ENCODE peak calls at places on chromosome 1, in eight cellular contexts. One of them, this sample, is unnamed.

GRCh38 chr1:160605205-160605604 is 25.9 kb upstream of the CD84 start:
- DNase-seq in ureter: no peak
- DNase-seq in left lung: no peak
- DNase-seq in NCI-H2171: no peak
- DNase-seq in activated naive CD8-positive, alpha-beta T cell treated with anti-CD3 and anti-CD28 coated beads for 36 hours: no peak
- DNase-seq in activated CD8-positive, alpha-beta memory T cell treated with anti-CD3 and anti-CD28 coated beads for 1 hour: no peak
- DNase-seq in M059J: no peak
- DNase-seq in pancreas: no peak
- DNase-seq in this sample: no peak

GRCh38 chr1:219296430-219296850 is 122.8 kb downstream of the LYPLAL1 start:
- DNase-seq in activated naive CD8-positive, alpha-beta T cell treated with anti-CD3 and anti-CD28 coated beads for 36 hours: no peak
- DNase-seq in ureter: no peak
- DNase-seq in left lung: no peak
- DNase-seq in NCI-H2171: no peak
- DNase-seq in activated CD8-positive, alpha-beta memory T cell treated with anti-CD3 and anti-CD28 coated beads for 1 hour: no peak
- DNase-seq in M059J: peak
- DNase-seq in pancreas: no peak
- DNase-seq in this sample: no peak

GRCh38 chr1:205335692-205336091 is 14.1 kb upstream of the NUAK2 start:
- DNase-seq in pancreas: peak
- DNase-seq in activated naive CD8-positive, alpha-beta T cell treated with anti-CD3 and anti-CD28 coated beads for 36 hours: peak
- DNase-seq in left lung: peak
- DNase-seq in NCI-H2171: peak
- DNase-seq in activated CD8-positive, alpha-beta memory T cell treated with anti-CD3 and anti-CD28 coated beads for 1 hour: peak
- DNase-seq in ureter: peak
- DNase-seq in M059J: peak
- DNase-seq in this sample: peak

GRCh38 chr1:3981746-3982505 is 81.9 kb upstream of the C1orf174 start:
- DNase-seq in activated CD8-positive, alpha-beta memory T cell treated with anti-CD3 and anti-CD28 coated beads for 1 hour: no peak
- DNase-seq in NCI-H2171: no peak
- DNase-seq in left lung: no peak
- DNase-seq in ureter: no peak
- DNase-seq in pancreas: no peak
- DNase-seq in activated naive CD8-positive, alpha-beta T cell treated with anti-CD3 and anti-CD28 coated beads for 36 hours: no peak
- DNase-seq in M059J: no peak
- DNase-seq in this sample: no peak

GRCh38 chr1:101043776-101044175 is 18.2 kb upstream of the DPH5 start:
- DNase-seq in pancreas: no peak
- DNase-seq in activated CD8-positive, alpha-beta memory T cell treated with anti-CD3 and anti-CD28 coated beads for 1 hour: no peak
- DNase-seq in M059J: peak
- DNase-seq in left lung: no peak
- DNase-seq in NCI-H2171: no peak
- DNase-seq in activated naive CD8-positive, alpha-beta T cell treated with anti-CD3 and anti-CD28 coated beads for 36 hours: no peak
- DNase-seq in ureter: no peak
- DNase-seq in this sample: no peak

GRCh38 chr1:192147221-192147620 is 11.0 kb upstream of the RGS18 start:
- DNase-seq in M059J: no peak
- DNase-seq in pancreas: no peak
- DNase-seq in NCI-H2171: no peak
- DNase-seq in left lung: no peak
- DNase-seq in ureter: no peak
- DNase-seq in activated CD8-positive, alpha-beta memory T cell treated with anti-CD3 and anti-CD28 coated beads for 1 hour: no peak
- DNase-seq in activated naive CD8-positive, alpha-beta T cell treated with anti-CD3 and anti-CD28 coated beads for 36 hours: no peak
- DNase-seq in this sample: no peak

GRCh38 chr1:35288761-35289160 is 20.3 kb downstream of the ZMYM4 start:
- DNase-seq in activated CD8-positive, alpha-beta memory T cell treated with anti-CD3 and anti-CD28 coated beads for 1 hour: no peak
- DNase-seq in ureter: no peak
- DNase-seq in activated naive CD8-positive, alpha-beta T cell treated with anti-CD3 and anti-CD28 coated beads for 36 hours: no peak
- DNase-seq in M059J: peak
- DNase-seq in left lung: no peak
- DNase-seq in NCI-H2171: no peak
- DNase-seq in pancreas: no peak
- DNase-seq in this sample: no peak

GRCh38 chr1:225835752-225836151 is 25.8 kb downstream of the EPHX1 start:
- DNase-seq in M059J: no peak
- DNase-seq in NCI-H2171: no peak
- DNase-seq in left lung: no peak
- DNase-seq in pancreas: peak
- DNase-seq in ureter: no peak
- DNase-seq in activated CD8-positive, alpha-beta memory T cell treated with anti-CD3 and anti-CD28 coated beads for 1 hour: no peak
- DNase-seq in activated naive CD8-positive, alpha-beta T cell treated with anti-CD3 and anti-CD28 coated beads for 36 hours: no peak
- DNase-seq in this sample: peak

GRCh38 chr1:24507423-24507804 is 4.8 kb downstream of the RCAN3 start:
- DNase-seq in activated naive CD8-positive, alpha-beta T cell treated with anti-CD3 and anti-CD28 coated beads for 36 hours: no peak
- DNase-seq in activated CD8-positive, alpha-beta memory T cell treated with anti-CD3 and anti-CD28 coated beads for 1 hour: no peak
- DNase-seq in M059J: no peak
- DNase-seq in NCI-H2171: no peak
- DNase-seq in left lung: no peak
- DNase-seq in ureter: no peak
- DNase-seq in pancreas: no peak
- DNase-seq in this sample: no peak